ENCODE peak calls at places on chromosome 5, in nine cellular contexts. J is mammary epithelial cell; T is ascending aorta; L is GM03348; U is stimulated activated CD4-positive, alpha-beta T cell treated with anti-CD3 and anti-CD28 coated beads, Interleukin-2, amount 100 ng/mL, for 48 hours; H is activated CD8-positive, alpha-beta T cell treated with anti-CD3 and anti-CD28 coated beads, Interleukin-2, amount 10 ng/mL, durations not matched to agents 7 days and 5 days; N is GM12892; E is hypothalamus; G is GM04504. A is an unnamed sample.
A peak's percentile ranks its signal among the peaks of the same experiment; 100 is the strongest.

GRCh38 chr5:163379298-163380155 is 57.9 kb upstream of the CCNG1 start:
- DNase-seq in J (peak; percentile 86), T (no peak), L (peak; percentile 56), U (no peak), H (no peak), N (no peak), E (no peak), G (peak; percentile 5), A (no peak)

GRCh38 chr5:160081495-160081894 is 37.8 kb downstream of the PWWP2A start:
- DNase-seq in J (no peak), T (no peak), L (no peak), U (no peak), H (no peak), N (no peak), E (no peak), G (no peak), A (no peak)

GRCh38 chr5:80269991-80270438 is 14.2 kb upstream of the SERINC5 start:
- DNase-seq in J (no peak), T (no peak), L (no peak), U (no peak), H (peak; percentile 56), N (no peak), E (no peak), G (no peak), A (no peak)

GRCh38 chr5:78424680-78425079 is 64.3 kb downstream of the SCAMP1 start:
- DNase-seq in J (no peak), T (no peak), L (no peak), U (no peak), H (no peak), N (no peak), E (no peak), G (no peak), A (no peak)

GRCh38 chr5:67206381-67207328 is 10.1 kb upstream of the CD180 start:
- DNase-seq in J (peak; percentile 99), T (no peak), L (peak; percentile 23), U (peak; percentile 59), H (peak; percentile 96), N (peak; percentile 52), E (no peak), G (peak; percentile 14), A (no peak)

GRCh38 chr5:110925398-110925797 is 146.1 kb upstream of the TSLP start:
- DNase-seq in J (no peak), T (no peak), L (peak; percentile 25), U (no peak), H (no peak), N (no peak), E (no peak), G (no peak), A (no peak)

GRCh38 chr5:471750-472058 is 28.7 kb downstream of the EXOC3 start:
- DNase-seq in J (no peak), T (no peak), L (no peak), U (no peak), H (no peak), N (no peak), E (no peak), G (no peak), A (no peak)

GRCh38 chr5:107523019-107523680 is 147.6 kb downstream of the EFNA5 start:
- DNase-seq in J (peak; percentile 66), T (no peak), L (no peak), U (no peak), H (no peak), N (no peak), E (no peak), G (no peak), A (no peak)

GRCh38 chr5:154526231-154527226 is 48.5 kb upstream of the HAND1 start:
- DNase-seq in J (no peak), T (no peak), L (no peak), U (no peak), H (no peak), N (no peak), E (no peak), G (no peak), A (no peak)

GRCh38 chr5:139650689-139651501 is 2.7 kb downstream of the CXXC5 start:
- DNase-seq in J (no peak), T (no peak), L (peak; percentile 69), U (no peak), H (no peak), N (no peak), E (peak; percentile 59), G (no peak), A (peak; percentile 83)

GRCh38 chr5:154081246-154081645 is 42.5 kb downstream of the MFAP3 start:
- DNase-seq in J (no peak), T (no peak), L (no peak), U (no peak), H (no peak), N (no peak), E (no peak), G (no peak), A (no peak)

GRCh38 chr5:94830520-94830919 is 212.1 kb downstream of the SLF1 start:
- DNase-seq in J (peak; percentile 5), T (no peak), L (peak; percentile 6), U (no peak), H (no peak), N (no peak), E (no peak), G (no peak), A (no peak)

GRCh38 chr5:145943674-145944121 is 7.3 kb downstream of the SH3RF2 start:
- DNase-seq in J (peak; percentile 82), T (no peak), L (no peak), U (no peak), H (no peak), N (no peak), E (no peak), G (no peak), A (no peak)

GRCh38 chr5:74040811-74041491 is 415.0 kb downstream of the ARHGEF28 start:
- DNase-seq in J (peak; percentile 33), T (no peak), L (no peak), U (no peak), H (no peak), N (no peak), E (no peak), G (no peak), A (no peak)

GRCh38 chr5:108749130-108749861 is 1.6 kb downstream of the FER start:
- DNase-seq in J (peak; percentile 41), T (no peak), L (peak; percentile 90), U (peak; percentile 39), H (no peak), N (peak; percentile 28), E (peak; percentile 76), G (no peak), A (no peak)

GRCh38 chr5:53733853-53734252 is 173.4 kb downstream of the NDUFS4 start:
- DNase-seq in J (peak; percentile 9), T (no peak), L (no peak), U (no peak), H (no peak), N (no peak), E (no peak), G (no peak), A (no peak)

GRCh38 chr5:175363300-175363699 is 80.7 kb downstream of the DRD1 start:
- DNase-seq in J (no peak), T (no peak), L (no peak), U (no peak), H (no peak), N (no peak), E (no peak), G (no peak), A (no peak)

GRCh38 chr5:10615693-10616092 is 51.8 kb downstream of the ANKRD33B start:
- DNase-seq in J (no peak), T (no peak), L (no peak), U (no peak), H (no peak), N (no peak), E (no peak), G (no peak), A (no peak)

GRCh38 chr5:13218518-13218917 is 726.0 kb downstream of the DNAH5 start:
- DNase-seq in J (peak; percentile 29), T (no peak), L (no peak), U (no peak), H (no peak), N (no peak), E (no peak), G (peak; percentile 10), A (no peak)

GRCh38 chr5:72955143-72955767 is 586 bp upstream of the FCHO2 start:
- DNase-seq in J (no peak), T (no peak), L (no peak), U (peak; percentile 16), H (no peak), N (peak; percentile 19), E (no peak), G (no peak), A (peak; percentile 88)

GRCh38 chr5:53037141-53037859 is 48.1 kb downstream of the ITGA2 start:
- DNase-seq in J (peak; percentile 85), T (no peak), L (peak; percentile 43), U (no peak), H (no peak), N (no peak), E (no peak), G (peak; percentile 34), A (no peak)

GRCh38 chr5:95730011-95730700 is 980 bp upstream of the RHOBTB3 start:
- DNase-seq in J (no peak), T (no peak), L (no peak), U (no peak), H (no peak), N (no peak), E (no peak), G (no peak), A (no peak)

GRCh38 chr5:178090856-178091255 is 22.5 kb upstream of the N4BP3 start:
- DNase-seq in J (peak; percentile 62), T (no peak), L (no peak), U (no peak), H (no peak), N (no peak), E (no peak), G (no peak), A (no peak)

GRCh38 chr5:112584781-112585180 is 152.9 kb upstream of the APC start:
- DNase-seq in J (no peak), T (no peak), L (no peak), U (no peak), H (no peak), N (no peak), E (no peak), G (no peak), A (no peak)

GRCh38 chr5:115735108-115735998 is 81.1 kb downstream of the CDO1 start:
- DNase-seq in J (no peak), T (no peak), L (no peak), U (no peak), H (no peak), N (no peak), E (no peak), G (no peak), A (no peak)

GRCh38 chr5:37703841-37704241 is 136.0 kb downstream of the GDNF start:
- DNase-seq in J (no peak), T (no peak), L (no peak), U (no peak), H (no peak), N (no peak), E (no peak), G (no peak), A (no peak)

GRCh38 chr5:78364005-78364404 is 3.6 kb downstream of the SCAMP1 start:
- DNase-seq in J (no peak), T (no peak), L (no peak), U (no peak), H (no peak), N (no peak), E (no peak), G (no peak), A (no peak)

GRCh38 chr5:80987078-80987766 is 27.1 kb downstream of the RASGRF2 start:
- DNase-seq in J (no peak), T (no peak), L (no peak), U (no peak), H (no peak), N (no peak), E (no peak), G (no peak), A (no peak)

GRCh38 chr5:159764283-159764927 is 151.9 kb upstream of the ADRA1B start:
- DNase-seq in J (no peak), T (no peak), L (peak; percentile 89), U (no peak), H (peak; percentile 33), N (no peak), E (no peak), G (peak; percentile 72), A (no peak)

GRCh38 chr5:27845248-27845647 is 806.9 kb upstream of the CDH9 start:
- DNase-seq in J (no peak), T (no peak), L (no peak), U (no peak), H (no peak), N (no peak), E (no peak), G (no peak), A (no peak)

GRCh38 chr5:177304392-177305119 is 957 bp downstream of the PRELID1 start:
- DNase-seq in J (peak; percentile 50), T (no peak), L (peak; percentile 32), U (no peak), H (peak; percentile 52), N (no peak), E (no peak), G (no peak), A (peak; percentile 50)

A was measured in right atrium auricular region.